ENCODE peak calls at places on chromosomes 2 and 18, in ten cellular contexts. One of them, this sample, is unnamed.
A peak's percentile ranks its signal among the peaks of the same experiment; 100 is the strongest.

GRCh38 chr2:97868986-97869721 is 126.6 kb downstream of the TMEM131 start:
- DNase-seq in HFF-Myc: peak; percentile 82
- DNase-seq in lower leg skin: peak; percentile 18
- DNase-seq in heart left ventricle: peak; percentile 40
- DNase-seq in glutamatergic neuron: no peak
- DNase-seq in ovary: no peak
- DNase-seq in Calu3: peak; percentile 36
- DNase-seq in MCF 10A: peak; percentile 94
- DNase-seq in neural progenitor cell: no peak
- DNase-seq in neural crest cell: peak; percentile 22
- DNase-seq in this sample: peak; percentile 90

GRCh38 chr2:239532859-239533258 is 132.0 kb upstream of the HDAC4 start:
- DNase-seq in HFF-Myc: no peak
- DNase-seq in lower leg skin: no peak
- DNase-seq in heart left ventricle: no peak
- DNase-seq in glutamatergic neuron: no peak
- DNase-seq in ovary: no peak
- DNase-seq in Calu3: no peak
- DNase-seq in MCF 10A: peak; percentile 40
- DNase-seq in neural progenitor cell: no peak
- DNase-seq in neural crest cell: no peak
- DNase-seq in this sample: no peak

GRCh38 chr2:43152186-43152585 is 74.2 kb downstream of the ZFP36L2 start:
- DNase-seq in HFF-Myc: no peak
- DNase-seq in lower leg skin: no peak
- DNase-seq in heart left ventricle: no peak
- DNase-seq in glutamatergic neuron: no peak
- DNase-seq in ovary: no peak
- DNase-seq in Calu3: no peak
- DNase-seq in MCF 10A: no peak
- DNase-seq in neural progenitor cell: no peak
- DNase-seq in neural crest cell: no peak
- DNase-seq in this sample: no peak

GRCh38 chr2:195830968-195831810 is 174.2 kb downstream of the SLC39A10 start:
- DNase-seq in HFF-Myc: no peak
- DNase-seq in lower leg skin: no peak
- DNase-seq in heart left ventricle: no peak
- DNase-seq in glutamatergic neuron: no peak
- DNase-seq in ovary: no peak
- DNase-seq in Calu3: no peak
- DNase-seq in MCF 10A: no peak
- DNase-seq in neural progenitor cell: peak; percentile 14
- DNase-seq in neural crest cell: no peak
- DNase-seq in this sample: no peak

GRCh38 chr2:10297950-10298349 is 4.8 kb upstream of the HPCAL1 start:
- DNase-seq in HFF-Myc: peak; percentile 94
- DNase-seq in lower leg skin: peak; percentile 74
- DNase-seq in heart left ventricle: no peak
- DNase-seq in glutamatergic neuron: no peak
- DNase-seq in ovary: no peak
- DNase-seq in Calu3: no peak
- DNase-seq in MCF 10A: peak; percentile 93
- DNase-seq in neural progenitor cell: no peak
- DNase-seq in neural crest cell: no peak
- DNase-seq in this sample: no peak

GRCh38 chr2:166333809-166334208 is 41.9 kb downstream of the SCN9A start:
- DNase-seq in HFF-Myc: no peak
- DNase-seq in lower leg skin: no peak
- DNase-seq in heart left ventricle: no peak
- DNase-seq in glutamatergic neuron: no peak
- DNase-seq in ovary: no peak
- DNase-seq in Calu3: no peak
- DNase-seq in MCF 10A: no peak
- DNase-seq in neural progenitor cell: no peak
- DNase-seq in neural crest cell: no peak
- DNase-seq in this sample: no peak

GRCh38 chr2:105382177-105382576 is 16.7 kb downstream of the FHL2 start:
- DNase-seq in HFF-Myc: no peak
- DNase-seq in lower leg skin: no peak
- DNase-seq in heart left ventricle: no peak
- DNase-seq in glutamatergic neuron: no peak
- DNase-seq in ovary: no peak
- DNase-seq in Calu3: no peak
- DNase-seq in MCF 10A: no peak
- DNase-seq in neural progenitor cell: no peak
- DNase-seq in neural crest cell: no peak
- DNase-seq in this sample: no peak

GRCh38 chr2:201150454-201151020 is 32.4 kb upstream of the CASP10 start:
- DNase-seq in HFF-Myc: no peak
- DNase-seq in lower leg skin: no peak
- DNase-seq in heart left ventricle: no peak
- DNase-seq in glutamatergic neuron: no peak
- DNase-seq in ovary: no peak
- DNase-seq in Calu3: no peak
- DNase-seq in MCF 10A: no peak
- DNase-seq in neural progenitor cell: no peak
- DNase-seq in neural crest cell: no peak
- DNase-seq in this sample: no peak

GRCh38 chr18:34710430-34711386 is 610 bp downstream of the DTNA start:
- DNase-seq in HFF-Myc: peak; percentile 52
- DNase-seq in lower leg skin: no peak
- DNase-seq in heart left ventricle: no peak
- DNase-seq in glutamatergic neuron: no peak
- DNase-seq in ovary: no peak
- DNase-seq in Calu3: no peak
- DNase-seq in MCF 10A: no peak
- DNase-seq in neural progenitor cell: no peak
- DNase-seq in neural crest cell: no peak
- DNase-seq in this sample: no peak

GRCh38 chr2:168030862-168031624 is 216.4 kb downstream of the STK39 start:
- DNase-seq in HFF-Myc: no peak
- DNase-seq in lower leg skin: no peak
- DNase-seq in heart left ventricle: no peak
- DNase-seq in glutamatergic neuron: no peak
- DNase-seq in ovary: no peak
- DNase-seq in Calu3: no peak
- DNase-seq in MCF 10A: no peak
- DNase-seq in neural progenitor cell: no peak
- DNase-seq in neural crest cell: no peak
- DNase-seq in this sample: peak; percentile 34

DNA sequence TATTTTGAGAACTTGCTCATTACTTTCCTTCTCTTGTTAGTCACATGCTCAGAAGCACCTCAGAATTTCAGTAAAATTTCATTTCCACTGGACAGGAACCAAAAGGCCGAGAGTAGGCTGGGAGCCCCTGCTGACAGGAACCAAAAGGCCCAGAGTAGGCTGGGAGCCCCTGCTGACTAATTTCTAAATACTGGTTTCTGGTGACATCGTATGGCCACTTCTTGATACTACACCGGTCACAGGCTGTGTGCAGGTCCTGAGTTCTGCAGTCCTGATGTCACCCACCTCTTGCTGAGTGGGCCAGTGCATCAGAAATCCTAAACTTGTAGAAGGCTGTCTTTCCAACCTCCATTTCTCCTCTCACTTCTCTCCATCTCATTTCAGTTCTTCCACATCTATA is 17.7 kb upstream of the EN1 start:
- DNase-seq in HFF-Myc: peak; percentile 35
- DNase-seq in lower leg skin: no peak
- DNase-seq in heart left ventricle: no peak
- DNase-seq in glutamatergic neuron: peak; percentile 46
- DNase-seq in ovary: no peak
- DNase-seq in Calu3: peak; percentile 66
- DNase-seq in MCF 10A: peak; percentile 65
- DNase-seq in neural progenitor cell: peak; percentile 69
- DNase-seq in neural crest cell: peak; percentile 40
- DNase-seq in this sample: no peak
- TF ChIP-seq CTCF in HFF-Myc: peak; percentile 63
- TF ChIP-seq CTCF in lower leg skin: no peak
- TF ChIP-seq CTCF in heart left ventricle: peak; percentile 57
- TF ChIP-seq CTCF in glutamatergic neuron: peak; percentile 62
- TF ChIP-seq CTCF in ovary: no peak
- TF ChIP-seq CTCF in Calu3: peak; percentile 84
- TF ChIP-seq CTCF in MCF 10A: peak; percentile 80
- TF ChIP-seq CTCF in neural progenitor cell: peak; percentile 74
- TF ChIP-seq CTCF in neural crest cell: peak; percentile 83
- TF ChIP-seq CTCF in this sample: peak; percentile 63

GRCh38 chr18:59764281-59764680 is 67.1 kb upstream of the CCBE1 start:
- DNase-seq in HFF-Myc: no peak
- DNase-seq in lower leg skin: no peak
- DNase-seq in heart left ventricle: no peak
- DNase-seq in glutamatergic neuron: no peak
- DNase-seq in ovary: no peak
- DNase-seq in Calu3: no peak
- DNase-seq in MCF 10A: no peak
- DNase-seq in neural progenitor cell: no peak
- DNase-seq in neural crest cell: no peak
- DNase-seq in this sample: no peak
- TF ChIP-seq CTCF in HFF-Myc: no peak
- TF ChIP-seq CTCF in lower leg skin: no peak
- TF ChIP-seq CTCF in heart left ventricle: no peak
- TF ChIP-seq CTCF in glutamatergic neuron: no peak
- TF ChIP-seq CTCF in ovary: no peak
- TF ChIP-seq CTCF in Calu3: no peak
- TF ChIP-seq CTCF in MCF 10A: no peak
- TF ChIP-seq CTCF in neural progenitor cell: no peak
- TF ChIP-seq CTCF in neural crest cell: no peak
- TF ChIP-seq CTCF in this sample: no peak

GRCh38 chr18:69945220-69946114 is 2.2 kb downstream of the CD226 start:
- DNase-seq in HFF-Myc: no peak
- DNase-seq in lower leg skin: no peak
- DNase-seq in heart left ventricle: no peak
- DNase-seq in glutamatergic neuron: no peak
- DNase-seq in ovary: no peak
- DNase-seq in Calu3: no peak
- DNase-seq in MCF 10A: no peak
- DNase-seq in neural progenitor cell: no peak
- DNase-seq in neural crest cell: no peak
- DNase-seq in this sample: no peak

GRCh38 chr18:69946608-69947155 is 991 bp downstream of the CD226 start:
- DNase-seq in HFF-Myc: no peak
- DNase-seq in lower leg skin: no peak
- DNase-seq in heart left ventricle: no peak
- DNase-seq in glutamatergic neuron: no peak
- DNase-seq in ovary: no peak
- DNase-seq in Calu3: no peak
- DNase-seq in MCF 10A: no peak
- DNase-seq in neural progenitor cell: no peak
- DNase-seq in neural crest cell: no peak
- DNase-seq in this sample: no peak

GRCh38 chr18:69941183-69941582 is 6.5 kb downstream of the CD226 start:
- DNase-seq in HFF-Myc: no peak
- DNase-seq in lower leg skin: no peak
- DNase-seq in heart left ventricle: no peak
- DNase-seq in glutamatergic neuron: no peak
- DNase-seq in ovary: no peak
- DNase-seq in Calu3: no peak
- DNase-seq in MCF 10A: no peak
- DNase-seq in neural progenitor cell: no peak
- DNase-seq in neural crest cell: no peak
- DNase-seq in this sample: no peak

GRCh38 chr18:69944434-69944833 is 3.2 kb downstream of the CD226 start:
- DNase-seq in HFF-Myc: no peak
- DNase-seq in lower leg skin: no peak
- DNase-seq in heart left ventricle: no peak
- DNase-seq in glutamatergic neuron: no peak
- DNase-seq in ovary: no peak
- DNase-seq in Calu3: no peak
- DNase-seq in MCF 10A: no peak
- DNase-seq in neural progenitor cell: no peak
- DNase-seq in neural crest cell: no peak
- DNase-seq in this sample: no peak

GRCh38 chr18:69943021-69943420 is 4.7 kb downstream of the CD226 start:
- DNase-seq in HFF-Myc: no peak
- DNase-seq in lower leg skin: no peak
- DNase-seq in heart left ventricle: no peak
- DNase-seq in glutamatergic neuron: no peak
- DNase-seq in ovary: no peak
- DNase-seq in Calu3: no peak
- DNase-seq in MCF 10A: no peak
- DNase-seq in neural progenitor cell: no peak
- DNase-seq in neural crest cell: no peak
- DNase-seq in this sample: no peak
- TF ChIP-seq CTCF in HFF-Myc: no peak
- TF ChIP-seq CTCF in lower leg skin: no peak
- TF ChIP-seq CTCF in heart left ventricle: no peak
- TF ChIP-seq CTCF in glutamatergic neuron: no peak
- TF ChIP-seq CTCF in ovary: no peak
- TF ChIP-seq CTCF in Calu3: no peak
- TF ChIP-seq CTCF in MCF 10A: no peak
- TF ChIP-seq CTCF in neural progenitor cell: peak; percentile 17
- TF ChIP-seq CTCF in neural crest cell: no peak
- TF ChIP-seq CTCF in this sample: no peak

GRCh38 chr18:48680871-48681270 is 142.0 kb downstream of the CTIF start:
- DNase-seq in HFF-Myc: no peak
- DNase-seq in lower leg skin: no peak
- DNase-seq in heart left ventricle: peak; percentile 91
- DNase-seq in glutamatergic neuron: no peak
- DNase-seq in ovary: peak; percentile 47
- DNase-seq in Calu3: no peak
- DNase-seq in MCF 10A: no peak
- DNase-seq in neural progenitor cell: peak; percentile 82
- DNase-seq in neural crest cell: peak; percentile 54
- DNase-seq in this sample: no peak
- TF ChIP-seq CTCF in HFF-Myc: no peak
- TF ChIP-seq CTCF in lower leg skin: no peak
- TF ChIP-seq CTCF in heart left ventricle: peak; percentile 45
- TF ChIP-seq CTCF in glutamatergic neuron: no peak
- TF ChIP-seq CTCF in ovary: no peak
- TF ChIP-seq CTCF in Calu3: no peak
- TF ChIP-seq CTCF in MCF 10A: no peak
- TF ChIP-seq CTCF in neural progenitor cell: no peak
- TF ChIP-seq CTCF in neural crest cell: no peak
- TF ChIP-seq CTCF in this sample: no peak

GRCh38 chr2:75729861-75730260 is 19.1 kb upstream of the GCFC2 start:
- DNase-seq in HFF-Myc: no peak
- DNase-seq in lower leg skin: no peak
- DNase-seq in heart left ventricle: no peak
- DNase-seq in glutamatergic neuron: no peak
- DNase-seq in ovary: no peak
- DNase-seq in Calu3: no peak
- DNase-seq in MCF 10A: peak; percentile 22
- DNase-seq in neural progenitor cell: no peak
- DNase-seq in neural crest cell: no peak
- DNase-seq in this sample: no peak
- TF ChIP-seq CTCF in HFF-Myc: peak; percentile 7
- TF ChIP-seq CTCF in lower leg skin: no peak
- TF ChIP-seq CTCF in heart left ventricle: peak; percentile 24
- TF ChIP-seq CTCF in glutamatergic neuron: no peak
- TF ChIP-seq CTCF in ovary: no peak
- TF ChIP-seq CTCF in Calu3: no peak
- TF ChIP-seq CTCF in MCF 10A: peak; percentile 29
- TF ChIP-seq CTCF in neural progenitor cell: peak; percentile 60
- TF ChIP-seq CTCF in neural crest cell: peak; percentile 57
- TF ChIP-seq CTCF in this sample: peak; percentile 33

This sample was measured in kidney epithelial cell.